ENCODE peak calls at places on chromosomes 13 and 19, in eight cellular contexts. B, P, H, D, U, O, K and Z are unnamed samples.

GRCh38 chr13:31909889-31910551 is 121.6 kb upstream of the FRY start:
- DNase-seq in O (no peak), P (no peak), B (no peak), D (peak), K (peak), U (no peak), H (peak), Z (peak)

GRCh38 chr13:63024458-63024857 is 1608.8 kb upstream of the PCDH20 start:
- DNase-seq in B (no peak), D (no peak), H (no peak), P (no peak), O (no peak), K (no peak), U (no peak), Z (no peak)

GRCh38 chr13:33872005-33872351 is 54.0 kb downstream of the RFC3 start:
- DNase-seq in H (no peak), B (no peak), P (no peak), U (no peak), K (peak), D (no peak), O (no peak), Z (no peak)

GRCh38 chr13:45472171-45472705 is 7.5 kb downstream of the COG3 start:
- DNase-seq in U (no peak), B (no peak), P (no peak), O (no peak), K (no peak), D (no peak), H (no peak), Z (no peak)

GRCh38 chr19:10858204-10858828 is 10.1 kb downstream of the C19orf38 start:
- DNase-seq in D (no peak), U (no peak), B (peak), K (peak), P (no peak), H (no peak), O (no peak), Z (peak)

GRCh38 chr13:73321039-73321438 is 262.2 kb downstream of the KLF5 start:
- DNase-seq in P (no peak), K (no peak), O (no peak), B (no peak), H (no peak), D (no peak), U (no peak), Z (no peak)

GRCh38 chr19:48926909-48927308 is 6.6 kb upstream of the DHDH start:
- DNase-seq in P (peak), D (peak), B (no peak), H (peak), O (no peak), U (no peak), K (peak), Z (no peak)

GRCh38 chr13:100550433-100550832 is 38.2 kb downstream of the GGACT start:
- DNase-seq in P (no peak), U (peak), O (no peak), B (peak), K (peak), H (peak), D (peak), Z (no peak)

GRCh38 chr13:109465151-109465550 is 321.2 kb downstream of the IRS2 start:
- DNase-seq in U (no peak), D (no peak), H (no peak), P (no peak), B (no peak), O (no peak), K (peak), Z (no peak)

GRCh38 chr13:49272296-49272695 is 24.6 kb downstream of the CDADC1 start:
- DNase-seq in O (no peak), K (no peak), B (no peak), H (no peak), P (no peak), D (no peak), U (no peak), Z (no peak)

GRCh38 chr13:97976551-97977375 is 23.3 kb downstream of the IPO5 start:
- DNase-seq in H (no peak), K (no peak), U (no peak), P (no peak), D (peak), B (peak), O (no peak), Z (peak)

GRCh38 chr13:32136061-32136460 is 104.5 kb downstream of the FRY start:
- DNase-seq in H (no peak), B (no peak), O (no peak), D (no peak), U (no peak), K (no peak), P (no peak), Z (no peak)

GRCh38 chr19:17448190-17448967 is at the start of gene TMEM221:
- DNase-seq in D (peak), O (peak), H (peak), P (peak), U (peak), K (peak), B (peak), Z (no peak)

GRCh38 chr19:4878491-4878968 is 11.1 kb upstream of the PLIN3 start:
- DNase-seq in D (no peak), O (peak), P (no peak), K (no peak), B (peak), H (no peak), U (peak), Z (peak)

GRCh38 chr19:6654347-6655310 is 15.3 kb downstream of the TNFSF14 start:
- DNase-seq in H (no peak), D (no peak), P (no peak), B (no peak), U (no peak), K (no peak), O (no peak), Z (peak)

GRCh38 chr13:75566658-75567057 is 17.1 kb downstream of the UCHL3 start:
- DNase-seq in U (no peak), D (no peak), O (no peak), H (no peak), B (no peak), P (no peak), K (peak), Z (no peak)

GRCh38 chr19:7348587-7349230 is at the start of gene ARHGEF18:
- DNase-seq in P (no peak), K (no peak), H (no peak), U (peak), D (no peak), B (no peak), O (peak), Z (peak)

GRCh38 chr13:36766295-36766694 is 52.7 kb upstream of the RFXAP start:
- DNase-seq in B (no peak), D (no peak), H (no peak), U (no peak), O (no peak), P (no peak), K (peak), Z (no peak)

GRCh38 chr19:12996542-12997094 is 1.3 kb downstream of the NFIX start:
- DNase-seq in O (peak), B (peak), K (peak), P (no peak), U (no peak), H (no peak), D (no peak), Z (no peak)

GRCh38 chr19:46407891-46408426 is 5.4 kb downstream of the CCDC8 start:
- DNase-seq in P (no peak), B (no peak), U (no peak), O (no peak), K (no peak), H (no peak), D (no peak), Z (no peak)

GRCh38 chr13:80973721-80974120 is 632.8 kb upstream of the SPRY2 start:
- DNase-seq in P (no peak), U (no peak), H (no peak), K (no peak), D (no peak), B (no peak), O (no peak), Z (no peak)

GRCh38 chr19:8569066-8569761 is 8.0 kb downstream of the MYO1F start:
- DNase-seq in U (peak), O (no peak), D (peak), K (peak), H (no peak), P (peak), B (no peak), Z (peak)

GRCh38 chr19:47848871-47849473 is 10.1 kb upstream of the TPRX2 start:
- DNase-seq in H (no peak), P (no peak), K (peak), D (peak), O (no peak), B (peak), U (no peak), Z (peak)

GRCh38 chr13:62158520-62158919 is 742.9 kb upstream of the PCDH20 start:
- DNase-seq in O (no peak), D (no peak), P (no peak), H (no peak), U (no peak), K (no peak), B (no peak), Z (no peak)

GRCh38 chr19:29806098-29806866 is 5.5 kb upstream of the CCNE1 start:
- DNase-seq in K (peak), U (peak), H (no peak), P (peak), O (no peak), D (peak), B (peak), Z (no peak)

GRCh38 chr19:48745208-48745995 is 1.3 kb downstream of the IZUMO1 start:
- DNase-seq in D (peak), P (peak), O (no peak), B (peak), U (no peak), H (peak), K (peak), Z (peak)

GRCh38 chr13:79837741-79838450 is 356.9 kb downstream of the NDFIP2 start:
- DNase-seq in O (no peak), K (peak), H (no peak), D (no peak), U (no peak), B (no peak), P (no peak), Z (no peak)

GRCh38 chr13:79989251-79989661 is 351.7 kb downstream of the SPRY2 start:
- DNase-seq in H (no peak), P (no peak), U (no peak), D (no peak), K (no peak), O (no peak), B (no peak), Z (no peak)

GRCh38 chr19:48490980-48491792 is 20.4 kb downstream of the LMTK3 start:
- DNase-seq in O (peak), K (no peak), U (no peak), D (no peak), P (no peak), H (no peak), B (peak), Z (peak)

GRCh38 chr19:46000497-46001246 is 5.4 kb downstream of the CCDC61 start:
- DNase-seq in P (no peak), B (peak), O (no peak), U (peak), H (no peak), D (peak), K (no peak), Z (peak)

GRCh38 chr19:55635334-55635717 is 5.5 kb upstream of the ZNF580 start:
- DNase-seq in H (no peak), B (no peak), D (no peak), U (no peak), O (no peak), K (no peak), P (no peak), Z (no peak)

DNA sequence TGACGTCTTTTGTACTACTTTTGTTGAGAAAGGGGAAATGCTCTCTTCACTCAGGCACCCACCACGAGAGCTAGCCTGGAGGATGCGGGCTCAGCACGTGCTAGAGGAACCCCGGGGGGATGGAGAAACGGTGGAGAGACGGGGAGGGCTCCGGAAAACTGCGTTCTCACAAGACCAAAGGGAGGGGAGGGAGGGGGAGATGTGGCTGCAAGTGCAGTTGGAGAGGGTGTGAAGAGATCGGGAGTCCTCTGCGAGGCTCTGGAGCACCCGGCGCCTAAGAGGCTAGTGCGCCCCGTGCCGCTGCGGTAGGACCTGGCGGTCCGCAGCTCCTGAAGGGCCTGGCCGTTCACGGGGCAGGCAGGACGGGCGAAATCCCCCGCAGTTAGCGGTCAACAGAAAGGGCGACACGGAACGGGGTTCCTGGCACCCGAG is 43.4 kb upstream of the XPO4 start:
- DNase-seq in D (no peak), B (peak), P (no peak), H (no peak), O (peak), U (peak), K (peak), Z (no peak)
- H3K4me3 ChIP-seq in D (peak), B (peak), P (peak), H (no peak), O (peak), U (peak), K (peak), Z (no peak)

DNA sequence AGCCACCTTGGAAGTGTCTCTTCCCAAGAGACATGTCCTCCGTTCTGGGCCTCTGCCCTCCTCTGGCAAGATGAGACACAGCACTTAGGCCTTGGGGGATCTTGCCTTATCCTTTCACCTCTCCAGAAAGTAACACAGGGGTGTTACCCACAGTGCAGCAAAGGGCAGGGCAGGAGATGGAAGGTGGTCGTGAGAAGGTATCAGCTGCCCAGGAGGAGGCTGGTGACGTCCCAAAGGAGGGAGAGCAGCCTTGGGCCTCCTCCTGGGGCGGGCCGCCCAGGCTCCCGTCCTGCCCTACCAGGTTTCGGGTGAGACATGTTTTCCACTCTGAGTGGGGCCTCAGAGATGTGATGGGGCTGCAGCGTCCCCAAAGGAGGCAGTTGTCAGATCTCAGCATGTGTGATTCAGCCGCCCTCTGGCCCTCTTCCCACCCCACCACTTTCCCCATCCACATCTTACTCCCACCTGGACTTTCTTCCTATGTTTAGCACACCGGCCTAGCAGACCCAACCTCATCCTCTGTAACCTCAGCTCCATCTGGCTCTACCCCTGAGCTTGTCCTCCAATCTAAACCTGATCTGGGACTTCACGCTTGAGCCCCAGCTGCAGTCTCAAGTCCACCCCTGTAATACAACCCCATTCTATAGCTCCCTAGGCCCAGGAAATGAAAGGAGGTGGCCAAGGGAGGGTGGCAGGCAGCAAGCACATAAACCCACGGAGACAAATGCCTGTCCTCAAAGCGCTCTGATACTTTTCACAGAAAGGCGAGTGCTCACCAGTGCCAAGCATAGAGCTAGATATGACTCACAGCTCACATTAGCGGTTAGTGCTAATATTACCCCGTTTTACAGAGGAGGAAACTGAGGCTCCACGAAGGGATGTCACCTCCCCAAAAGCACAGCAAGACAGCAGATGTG is 9.3 kb downstream of the POU2F2 start:
- DNase-seq in B (peak), U (no peak), K (no peak), O (no peak), H (no peak), P (no peak), D (no peak), Z (no peak)
- H3K4me3 ChIP-seq in B (no peak), U (no peak), K (no peak), O (no peak), H (no peak), P (no peak), D (no peak), Z (no peak)

GRCh38 chr13:27442071-27442647 is 8.2 kb downstream of the MTIF3 start:
- DNase-seq in O (no peak), U (no peak), B (peak), D (no peak), H (no peak), K (no peak), P (no peak), Z (peak)
- H3K4me3 ChIP-seq in O (no peak), U (no peak), B (no peak), D (no peak), H (no peak), K (no peak), P (no peak), Z (peak)

GRCh38 chr13:113238542-113238941 is 29.1 kb downstream of the CUL4A start:
- DNase-seq in H (no peak), P (no peak), U (no peak), K (no peak), D (no peak), O (no peak), B (no peak), Z (no peak)
- H3K4me3 ChIP-seq in H (no peak), P (no peak), U (no peak), K (no peak), D (no peak), O (no peak), B (no peak), Z (no peak)

DNA sequence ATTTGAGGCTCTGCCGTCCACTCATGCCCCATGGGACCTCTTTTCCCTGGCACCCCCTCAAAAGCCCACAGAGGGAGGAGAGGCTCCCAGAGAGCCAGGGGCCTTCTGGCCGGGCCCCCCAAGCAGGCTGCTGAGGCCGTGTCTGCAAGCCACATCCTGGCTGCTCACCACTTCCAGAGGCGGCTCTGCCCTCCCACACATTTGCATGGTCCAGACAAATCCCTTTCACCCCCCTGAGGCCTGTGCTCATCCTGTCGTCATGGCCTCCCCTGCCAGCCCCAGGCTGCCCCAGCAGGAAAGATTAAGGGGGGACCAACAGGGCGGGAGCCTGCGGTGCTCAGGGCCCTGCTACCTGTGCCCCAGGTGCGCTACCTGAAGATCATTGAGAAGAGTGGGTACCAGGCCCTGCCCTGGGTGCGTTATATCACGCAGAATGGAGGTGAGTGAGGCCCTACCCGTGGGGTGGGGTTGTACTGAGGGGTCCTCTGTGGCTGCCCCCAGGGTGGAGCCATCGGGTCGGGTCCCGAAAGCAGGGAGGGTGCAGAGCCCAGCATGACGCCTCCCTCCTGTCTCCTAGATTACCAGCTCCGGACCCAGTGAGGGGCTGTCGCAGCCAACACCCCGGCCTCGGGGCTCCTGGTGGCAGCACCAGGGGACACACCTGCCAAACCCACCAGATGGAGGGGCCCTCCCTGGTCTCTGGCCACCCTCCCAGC is 36.3 kb downstream of the AP1M1 start:
- DNase-seq in K (no peak), H (no peak), P (no peak), B (peak), O (peak), D (no peak), U (no peak), Z (no peak)
- H3K4me3 ChIP-seq in K (no peak), H (no peak), P (no peak), B (no peak), O (no peak), D (no peak), U (no peak), Z (no peak)